ENCODE peak calls at places on chromosomes 5 and 9, in four cellular contexts. A is non-pigmented ciliary epithelial cell, Y is iPS DF 6.9, W is ovary. F is an unnamed sample.

GRCh38 chr5:110371725-110372041 is 354.8 kb downstream of the TMEM232 start:
- DNase-seq in A (no peak), Y (no peak), W (no peak), F (no peak)

GRCh38 chr9:129570450-129571297 is 50.2 kb downstream of the C9orf50 start:
- DNase-seq in A (peak; percentile 65), Y (no peak), W (peak; percentile 76), F (peak; percentile 84)

GRCh38 chr5:148688787-148689186 is 34.5 kb upstream of the HTR4 start:
- DNase-seq in A (no peak), Y (no peak), W (no peak), F (no peak)

GRCh38 chr5:42349163-42349562 is 74.1 kb upstream of the GHR start:
- DNase-seq in A (no peak), Y (no peak), W (no peak), F (no peak)

GRCh38 chr5:14720236-14720923 is 55.9 kb downstream of the OTULIN start:
- DNase-seq in A (peak; percentile 34), Y (no peak), W (no peak), F (peak; percentile 56)

GRCh38 chr5:38414348-38414747 is 142.1 kb downstream of the LIFR start:
- DNase-seq in A (no peak), Y (no peak), W (no peak), F (peak; percentile 23)

GRCh38 chr5:58188287-58188651 is 271.6 kb downstream of the PLK2 start:
- DNase-seq in A (peak; percentile 93), Y (no peak), W (no peak), F (peak; percentile 64)

GRCh38 chr5:8981496-8981895 is 564.4 kb downstream of the SEMA5A start:
- DNase-seq in A (no peak), Y (no peak), W (no peak), F (no peak)

GRCh38 chr5:172531704-172532026 is 77.3 kb upstream of the SH3PXD2B start:
- DNase-seq in A (no peak), Y (no peak), W (no peak), F (no peak)

GRCh38 chr5:76403963-76404693 is 1.0 kb downstream of the IQGAP2 start:
- DNase-seq in A (no peak), Y (peak; percentile 67), W (no peak), F (no peak)

GRCh38 chr5:172110921-172111873 is 76.8 kb downstream of the STK10 start:
- DNase-seq in A (no peak), Y (no peak), W (no peak), F (no peak)

GRCh38 chr5:111254613-111255012 is 30.4 kb downstream of the CAMK4 start:
- DNase-seq in A (no peak), Y (no peak), W (no peak), F (no peak)

GRCh38 chr5:176491056-176491646 is 43.0 kb downstream of the FAF2 start:
- DNase-seq in A (no peak), Y (no peak), W (no peak), F (no peak)

GRCh38 chr9:4290427-4290837 is 9.4 kb downstream of the GLIS3 start:
- DNase-seq in A (no peak), Y (no peak), W (no peak), F (peak; percentile 15)

GRCh38 chr5:62593331-62593730 is 14.7 kb downstream of the LRRC70 start:
- DNase-seq in A (no peak), Y (no peak), W (no peak), F (peak; percentile 22)

GRCh38 chr9:11086561-11086960 is 473.8 kb upstream of the PTPRD start:
- DNase-seq in A (peak; percentile 59), Y (no peak), W (no peak), F (no peak)

GRCh38 chr5:103452666-103453065 is 109.9 kb downstream of the NUDT12 start:
- DNase-seq in A (no peak), Y (no peak), W (no peak), F (peak; percentile 16)

GRCh38 chr9:110623462-110624025 is 44.0 kb upstream of the SVEP1 start:
- DNase-seq in A (no peak), Y (no peak), W (no peak), F (peak; percentile 53)

GRCh38 chr9:123349691-123350480 is 6.1 kb upstream of the CRB2 start:
- DNase-seq in A (no peak), Y (no peak), W (peak; percentile 43), F (peak; percentile 16)

GRCh38 chr9:131407717-131408195 is 13.9 kb downstream of the PRRC2B start:
- DNase-seq in A (no peak), Y (no peak), W (no peak), F (peak; percentile 57)

GRCh38 chr9:109627042-109627441 is 128.9 kb upstream of the PTPN3 start:
- DNase-seq in A (no peak), Y (no peak), W (no peak), F (no peak)

GRCh38 chr5:83348281-83348780 is 123.2 kb upstream of the VCAN start:
- DNase-seq in A (no peak), Y (peak; percentile 9), W (no peak), F (no peak)

GRCh38 chr9:37908698-37909186 is 4.8 kb upstream of the SLC25A51 start:
- DNase-seq in A (no peak), Y (no peak), W (no peak), F (peak; percentile 87)

GRCh38 chr5:58406394-58406793 is 53.5 kb downstream of the PLK2 start:
- DNase-seq in A (no peak), Y (peak; percentile 31), W (no peak), F (no peak)